ENCODE peak calls at places on chromosome 9, in eight cellular contexts. J is HCT116, S is AG04450, A is prostate gland, V is keratinocyte, L is GM10248, O is tibial artery, B is fibroblast of mammary gland. Q is an unnamed sample.

GRCh38 chr9:68919666-68920065 is 94.2 kb downstream of the PRKACG start:
- DNase-seq in B (no peak), S (no peak), J (no peak), A (no peak), V (no peak), O (no peak), L (peak), Q (no peak)

GRCh38 chr9:133598978-133599377 is 10.2 kb downstream of the FAM163B start:
- DNase-seq in J (no peak), V (no peak), L (no peak), B (no peak), A (no peak), S (no peak), O (no peak), Q (no peak)

GRCh38 chr9:111525056-111525977 is at the start of gene ZNF483:
- DNase-seq in A (peak), O (peak), J (peak), S (peak), V (peak), B (peak), L (peak), Q (no peak)

GRCh38 chr9:38182321-38182720 is 113.3 kb upstream of the SHB start:
- DNase-seq in S (no peak), V (no peak), O (no peak), A (no peak), J (no peak), L (no peak), B (no peak), Q (no peak)

GRCh38 chr9:116644099-116644688 is 42.9 kb upstream of the TRIM32 start:
- DNase-seq in L (no peak), A (no peak), J (no peak), V (no peak), S (peak), B (peak), O (no peak), Q (peak)

GRCh38 chr9:124551472-124552339 is 44.5 kb upstream of the NR5A1 start:
- DNase-seq in L (peak), S (peak), V (no peak), A (peak), B (peak), J (peak), O (no peak), Q (no peak)

GRCh38 chr9:70044450-70045307 is 1.0 kb downstream of the MAMDC2 start:
- DNase-seq in B (peak), V (no peak), L (no peak), S (no peak), O (no peak), A (no peak), J (no peak), Q (no peak)

GRCh38 chr9:93654351-93654961 is 78.1 kb downstream of the PHF2 start:
- DNase-seq in S (no peak), V (no peak), L (no peak), A (no peak), J (no peak), B (no peak), O (peak), Q (no peak)

GRCh38 chr9:129552064-129552463 is 68.8 kb downstream of the C9orf50 start:
- DNase-seq in A (no peak), J (no peak), S (no peak), B (no peak), V (no peak), O (no peak), L (no peak), Q (no peak)

GRCh38 chr9:75891277-75892167 is 1.0 kb downstream of the PCSK5 start:
- DNase-seq in J (peak), V (no peak), B (peak), S (peak), A (no peak), O (peak), L (peak), Q (no peak)

GRCh38 chr9:18390393-18390792 is 83.6 kb upstream of the ADAMTSL1 start:
- DNase-seq in S (peak), A (no peak), V (no peak), L (no peak), B (peak), J (no peak), O (no peak), Q (no peak)

GRCh38 chr9:6715755-6716643 is 41.8 kb upstream of the KDM4C start:
- DNase-seq in O (peak), J (peak), B (peak), V (no peak), A (peak), S (no peak), L (peak), Q (no peak)

GRCh38 chr9:36812556-36812955 is 221.5 kb downstream of the PAX5 start:
- DNase-seq in S (no peak), O (no peak), V (no peak), J (no peak), B (no peak), L (no peak), A (no peak), Q (no peak)

GRCh38 chr9:129393064-129393463 is 215.0 kb upstream of the IER5L start:
- DNase-seq in O (no peak), L (no peak), B (no peak), A (no peak), V (no peak), J (no peak), S (no peak), Q (no peak)

GRCh38 chr9:110351009-110351467 is 13.4 kb upstream of the TXNDC8 start:
- DNase-seq in A (no peak), S (peak), V (peak), L (no peak), B (peak), O (no peak), J (peak), Q (no peak)

GRCh38 chr9:134185536-134186011 is 21.2 kb upstream of the RNU6ATAC start:
- DNase-seq in L (no peak), V (no peak), O (no peak), S (no peak), B (peak), J (no peak), A (no peak), Q (no peak)

GRCh38 chr9:100105861-100106260 is 6.8 kb downstream of the INVS start:
- DNase-seq in A (no peak), B (no peak), O (no peak), L (no peak), J (no peak), S (no peak), V (no peak), Q (no peak)

GRCh38 chr9:124684140-124684539 is 87.0 kb downstream of the NR6A1 start:
- DNase-seq in J (no peak), S (no peak), L (no peak), A (no peak), O (no peak), V (no peak), B (no peak), Q (no peak)

GRCh38 chr9:34513567-34514214 is 9.1 kb downstream of the ENHO start:
- DNase-seq in L (no peak), A (no peak), V (no peak), O (peak), B (peak), J (no peak), S (no peak), Q (no peak)

GRCh38 chr9:87778996-87779395 is 53.1 kb downstream of the CTSL start:
- DNase-seq in A (no peak), S (no peak), B (no peak), O (no peak), L (no peak), V (no peak), J (no peak), Q (no peak)

GRCh38 chr9:113501821-113502220 is 38.3 kb downstream of the RGS3 start:
- DNase-seq in L (no peak), B (no peak), O (no peak), V (no peak), S (no peak), J (no peak), A (no peak), Q (no peak)

GRCh38 chr9:8648271-8648670 is 848.7 kb upstream of the DMAC1 start:
- DNase-seq in L (no peak), A (no peak), S (no peak), J (no peak), O (no peak), B (peak), V (no peak), Q (no peak)

GRCh38 chr9:133188006-133188842 is 20.8 kb downstream of the OBP2B start:
- DNase-seq in S (no peak), V (no peak), A (no peak), B (no peak), L (peak), O (no peak), J (peak), Q (no peak)

GRCh38 chr9:89226076-89226475 is 47.5 kb upstream of the SHC3 start:
- DNase-seq in L (no peak), B (peak), J (no peak), V (no peak), A (no peak), O (no peak), S (no peak), Q (no peak)

GRCh38 chr9:4769321-4770080 is 23.2 kb upstream of the RCL1 start:
- DNase-seq in J (no peak), B (peak), L (peak), V (no peak), A (no peak), O (no peak), S (no peak), Q (no peak)

GRCh38 chr9:104091028-104091590 is 3.0 kb upstream of the SMC2 start:
- DNase-seq in A (no peak), J (no peak), V (no peak), L (no peak), O (no peak), S (no peak), B (no peak), Q (no peak)

GRCh38 chr9:104090578-104090977 is 3.5 kb upstream of the SMC2 start:
- DNase-seq in L (no peak), V (no peak), B (no peak), A (no peak), S (no peak), J (no peak), O (no peak), Q (no peak)

GRCh38 chr9:104088416-104088815 is 5.7 kb upstream of the SMC2 start:
- DNase-seq in L (no peak), V (no peak), B (no peak), A (no peak), O (no peak), S (no peak), J (no peak), Q (no peak)

GRCh38 chr9:104085538-104085937 is 8.6 kb upstream of the SMC2 start:
- DNase-seq in O (no peak), J (no peak), V (no peak), S (no peak), A (no peak), L (no peak), B (no peak), Q (no peak)

GRCh38 chr9:104087894-104088293 is 6.2 kb upstream of the SMC2 start:
- DNase-seq in V (no peak), B (no peak), L (no peak), O (no peak), S (no peak), A (no peak), J (no peak), Q (no peak)
- TF ChIP-seq CTCF in V (no peak), B (no peak), L (no peak), O (no peak), S (no peak), A (no peak), J (no peak), Q (no peak)

GRCh38 chr9:105187781-105188180 is 56.7 kb upstream of the SLC44A1 start:
- DNase-seq in S (peak), O (no peak), L (no peak), A (no peak), V (no peak), J (no peak), B (peak), Q (peak)
- TF ChIP-seq CTCF in S (no peak), O (no peak), L (no peak), A (no peak), V (no peak), J (no peak), B (no peak), Q (no peak)

GRCh38 chr9:122122903-122123632 is 30.0 kb upstream of the TTLL11 start:
- DNase-seq in J (peak), B (peak), S (peak), V (no peak), L (peak), A (peak), O (peak), Q (no peak)
- TF ChIP-seq CTCF in J (peak), B (peak), S (peak), V (peak), L (peak), A (peak), O (peak), Q (peak)

GRCh38 chr9:127812009-127812408 is 9.3 kb downstream of the FPGS start:
- DNase-seq in O (no peak), B (no peak), S (no peak), J (no peak), V (no peak), A (no peak), L (no peak), Q (no peak)
- TF ChIP-seq CTCF in O (no peak), B (no peak), S (no peak), J (no peak), V (no peak), A (no peak), L (no peak), Q (no peak)

GRCh38 chr9:122900791-122901190 is 4.4 kb downstream of the RC3H2 start:
- DNase-seq in O (no peak), S (no peak), J (no peak), A (no peak), V (no peak), L (peak), B (peak), Q (no peak)

GRCh38 chr9:122904466-122904822 is 715 bp downstream of the RC3H2 start:
- DNase-seq in A (no peak), S (no peak), J (no peak), L (peak), O (peak), V (no peak), B (peak), Q (no peak)

GRCh38 chr9:122904823-122905710 is at the start of gene RC3H2:
- DNase-seq in V (peak), J (peak), B (peak), L (peak), O (peak), S (peak), A (peak), Q (peak)
- TF ChIP-seq CTCF in V (no peak), J (no peak), B (no peak), L (no peak), O (peak), S (no peak), A (peak), Q (no peak)

DNA sequence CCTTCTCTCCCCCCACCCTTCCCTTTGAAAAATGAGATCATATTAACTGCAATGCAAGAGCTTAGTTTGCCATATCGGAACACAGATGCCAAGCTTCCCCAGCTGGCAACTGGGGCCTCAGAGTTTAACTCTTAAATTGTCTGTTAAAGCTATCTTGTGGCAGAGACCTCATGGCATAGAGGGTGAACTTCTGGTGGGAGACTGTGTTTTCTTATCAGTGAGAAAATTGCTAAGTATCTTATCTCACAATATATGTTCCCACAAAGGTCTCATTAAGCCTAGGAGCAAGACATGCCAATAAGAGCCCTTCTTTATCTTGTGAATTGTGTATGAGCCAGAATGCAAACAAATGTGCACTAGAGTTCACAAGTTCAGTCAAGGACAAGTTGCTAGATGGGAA is 12.4 kb downstream of the NFIB start:
- DNase-seq in V (no peak), A (no peak), L (no peak), O (no peak), J (no peak), B (no peak), S (no peak), Q (no peak)
- TF ChIP-seq CTCF in V (no peak), A (no peak), L (no peak), O (no peak), J (no peak), B (no peak), S (no peak), Q (no peak)

GRCh38 chr9:114718801-114719221 is 36.8 kb upstream of the TEX48 start:
- DNase-seq in L (peak), A (no peak), J (peak), V (no peak), S (no peak), B (no peak), O (no peak), Q (no peak)
- TF ChIP-seq CTCF in L (no peak), A (no peak), J (peak), V (peak), S (no peak), B (no peak), O (no peak), Q (no peak)

GRCh38 chr9:137110911-137111787 is 3.4 kb downstream of the DPP7 start:
- DNase-seq in A (no peak), L (no peak), B (no peak), J (no peak), S (no peak), V (no peak), O (no peak), Q (no peak)

GRCh38 chr9:137108608-137109249 is 5.8 kb downstream of the DPP7 start:
- DNase-seq in J (no peak), S (no peak), L (peak), A (no peak), O (no peak), B (no peak), V (no peak), Q (no peak)

GRCh38 chr9:137111788-137112563 is 2.6 kb downstream of the DPP7 start:
- DNase-seq in B (no peak), S (no peak), O (no peak), J (no peak), L (no peak), A (no peak), V (no peak), Q (no peak)

GRCh38 chr9:137109250-137110146 is 5.0 kb downstream of the DPP7 start:
- DNase-seq in J (no peak), V (no peak), S (no peak), A (no peak), L (peak), B (no peak), O (no peak), Q (no peak)

GRCh38 chr9:137110147-137110910 is 4.2 kb downstream of the DPP7 start:
- DNase-seq in O (no peak), S (no peak), B (no peak), J (no peak), V (no peak), A (no peak), L (peak), Q (no peak)
- TF ChIP-seq CTCF in O (no peak), S (no peak), B (no peak), J (no peak), V (no peak), A (no peak), L (no peak), Q (no peak)

DNA sequence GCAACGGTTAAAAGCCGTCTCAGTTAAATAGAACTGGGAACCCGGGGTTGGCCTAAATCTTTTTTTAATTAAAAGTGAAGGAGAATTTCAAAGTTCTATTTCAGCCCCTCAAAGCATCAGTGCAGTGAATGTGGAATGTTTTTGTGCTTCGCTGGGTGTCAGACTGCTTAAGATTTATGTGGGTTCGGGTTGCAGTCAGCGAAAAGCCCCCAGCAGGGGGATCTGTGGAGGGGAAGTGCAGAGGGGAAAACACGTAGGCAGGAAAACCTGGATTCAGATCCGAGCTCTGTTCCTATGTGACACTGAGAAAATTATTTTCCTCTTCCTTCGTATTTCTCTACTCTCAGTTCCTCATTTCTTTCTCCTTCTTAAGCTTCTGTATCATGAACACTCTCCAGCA is 19.7 kb downstream of the BRINP1 start:
- DNase-seq in O (no peak), V (no peak), A (no peak), L (no peak), S (no peak), B (no peak), J (no peak), Q (no peak)
- TF ChIP-seq CTCF in O (no peak), V (no peak), A (no peak), L (no peak), S (no peak), B (no peak), J (no peak), Q (no peak)

Q was measured in AG04449.